ENCODE peak calls at places on chromosomes 11 and 22, in eight cellular contexts. F is LoVo; H is HTR-8/SVneo; B is Calu3; A is left colon; J is EH; Y is activated CD4-positive, CD25-positive, alpha-beta regulatory T cell treated with anti-CD3 and anti-CD28 coated beads, Interleukin-2, amount 50 U/mL, for 16 hours; N is HT1080. V is an unnamed sample.

GRCh38 chr11:125750629-125751028 is 4.5 kb downstream of the PATE1 start:
- DNase-seq in F (no peak), H (no peak), B (no peak), A (no peak), J (no peak), Y (no peak), N (no peak), V (no peak)

GRCh38 chr11:35477871-35478270 is 47.5 kb downstream of the PAMR1 start:
- DNase-seq in F (no peak), H (no peak), B (no peak), A (no peak), J (no peak), Y (no peak), N (no peak), V (no peak)

GRCh38 chr22:46676479-46676878 is 56.3 kb downstream of the GRAMD4 start:
- DNase-seq in F (no peak), H (no peak), B (no peak), A (no peak), J (no peak), Y (no peak), N (no peak), V (no peak)

GRCh38 chr11:120594746-120595145 is 83.2 kb downstream of the GRIK4 start:
- DNase-seq in F (no peak), H (no peak), B (no peak), A (no peak), J (no peak), Y (no peak), N (no peak), V (no peak)

GRCh38 chr11:109424893-109425292 is 2.9 kb downstream of the C11orf87 start:
- DNase-seq in F (peak), H (no peak), B (no peak), A (no peak), J (no peak), Y (no peak), N (no peak), V (peak)

GRCh38 chr11:119078675-119079420 is 5.8 kb upstream of the HMBS start:
- DNase-seq in F (no peak), H (no peak), B (no peak), A (no peak), J (no peak), Y (no peak), N (no peak), V (no peak)

GRCh38 chr22:32901925-32902324 is 100.4 kb downstream of the TIMP3 start:
- DNase-seq in F (no peak), H (no peak), B (no peak), A (no peak), J (no peak), Y (no peak), N (no peak), V (no peak)

GRCh38 chr22:36267058-36267457 is 14.1 kb downstream of the APOL1 start:
- DNase-seq in F (no peak), H (no peak), B (no peak), A (no peak), J (peak), Y (no peak), N (no peak), V (peak)

GRCh38 chr11:64449381-64450167 is 90.6 kb downstream of the RPS6KA4 start:
- DNase-seq in F (peak), H (peak), B (peak), A (peak), J (peak), Y (peak), N (peak), V (peak)

GRCh38 chr11:126992804-126993111 is 7.8 kb downstream of the KIRREL3 start:
- DNase-seq in F (no peak), H (peak), B (no peak), A (no peak), J (peak), Y (no peak), N (peak), V (peak)

GRCh38 chr11:6315811-6316425 is 4.4 kb downstream of the CAVIN3 start:
- DNase-seq in F (peak), H (peak), B (peak), A (peak), J (peak), Y (no peak), N (peak), V (peak)

GRCh38 chr22:41995211-41995610 is 3.4 kb upstream of the WBP2NL start:
- DNase-seq in F (no peak), H (no peak), B (no peak), A (no peak), J (no peak), Y (no peak), N (no peak), V (peak)

GRCh38 chr11:66983275-66983924 is 8.3 kb downstream of the C11orf86 start:
- DNase-seq in F (no peak), H (no peak), B (no peak), A (no peak), J (no peak), Y (no peak), N (no peak), V (no peak)

GRCh38 chr11:86571273-86571948 is 101.0 kb downstream of the ME3 start:
- DNase-seq in F (no peak), H (no peak), B (peak), A (no peak), J (no peak), Y (no peak), N (peak), V (peak)

GRCh38 chr11:118783724-118784495 is 7.1 kb downstream of the DDX6 start:
- DNase-seq in F (no peak), H (no peak), B (no peak), A (no peak), J (no peak), Y (no peak), N (no peak), V (no peak)

GRCh38 chr22:35369996-35370395 is 10.9 kb upstream of the HMOX1 start:
- DNase-seq in F (no peak), H (no peak), B (no peak), A (no peak), J (no peak), Y (no peak), N (no peak), V (no peak)

GRCh38 chr11:94762995-94763394 is 5.2 kb upstream of the AMOTL1 start:
- DNase-seq in F (no peak), H (no peak), B (no peak), A (no peak), J (no peak), Y (no peak), N (no peak), V (no peak)

GRCh38 chr11:128956401-128957203 is 13.9 kb upstream of the TP53AIP1 start:
- DNase-seq in F (peak), H (peak), B (peak), A (no peak), J (peak), Y (no peak), N (peak), V (peak)

GRCh38 chr11:28105869-28106268 is 2.1 kb downstream of the KIF18A start:
- DNase-seq in F (no peak), H (no peak), B (no peak), A (no peak), J (no peak), Y (no peak), N (no peak), V (no peak)

GRCh38 chr11:111665779-111666178 is 63.5 kb downstream of the SIK2 start:
- DNase-seq in F (no peak), H (peak), B (no peak), A (no peak), J (peak), Y (no peak), N (no peak), V (peak)

GRCh38 chr11:115911656-115912055 is 407.4 kb upstream of the CADM1 start:
- DNase-seq in F (no peak), H (no peak), B (no peak), A (no peak), J (no peak), Y (no peak), N (no peak), V (no peak)

GRCh38 chr11:102546923-102547471 is 16.4 kb upstream of the MMP7 start:
- DNase-seq in F (no peak), H (no peak), B (peak), A (no peak), J (no peak), Y (no peak), N (no peak), V (no peak)

GRCh38 chr11:70397983-70398833 is at the start of gene CTTN:
- DNase-seq in F (peak), H (peak), B (peak), A (peak), J (peak), Y (peak), N (peak), V (peak)

GRCh38 chr11:75734491-75735180 is 17.0 kb downstream of the MOGAT2 start:
- DNase-seq in F (peak), H (no peak), B (peak), A (peak), J (no peak), Y (no peak), N (peak), V (peak)

GRCh38 chr11:93236741-93237675 is 39.2 kb upstream of the SLC36A4 start:
- DNase-seq in F (peak), H (peak), B (peak), A (no peak), J (peak), Y (no peak), N (peak), V (peak)

GRCh38 chr11:15905334-15905733 is 451.0 kb downstream of the SOX6 start:
- DNase-seq in F (no peak), H (no peak), B (no peak), A (no peak), J (no peak), Y (no peak), N (no peak), V (no peak)

V was measured in islet precursor cell.